ENCODE peak calls at places on chromosome 12, in nine cellular contexts. K is HCT116, P is GM12891, Q is GM12892, E is prostate gland, L is HepG2, U is endothelial cell of umbilical vein, F is H1, B is transverse colon. S is an unnamed sample.

GRCh38 chr12:26125451-26126339 is 858 bp upstream of the BHLHE41 start:
- DNase-seq in K (peak), P (no peak), Q (peak), E (peak), L (peak), U (peak), F (no peak), B (peak), S (peak)

GRCh38 chr12:86666311-86666710 is 410.1 kb upstream of the MGAT4C start:
- DNase-seq in K (no peak), P (no peak), Q (no peak), E (no peak), L (no peak), U (no peak), F (no peak), B (no peak), S (no peak)

GRCh38 chr12:105764216-105764835 is 374.4 kb downstream of the NUAK1 start:
- DNase-seq in K (no peak), P (no peak), Q (no peak), E (no peak), L (no peak), U (no peak), F (no peak), B (no peak), S (no peak)

GRCh38 chr12:19158909-19159308 is 29.4 kb downstream of the PLEKHA5 start:
- DNase-seq in K (no peak), P (no peak), Q (no peak), E (no peak), L (no peak), U (no peak), F (no peak), B (no peak), S (no peak)

GRCh38 chr12:70154960-70155589 is 88.2 kb upstream of the CNOT2 start:
- DNase-seq in K (peak), P (no peak), Q (no peak), E (no peak), L (no peak), U (no peak), F (no peak), B (no peak), S (no peak)

GRCh38 chr12:124168016-124168415 is 126.9 kb upstream of the RFLNA start:
- DNase-seq in K (no peak), P (no peak), Q (no peak), E (no peak), L (no peak), U (no peak), F (no peak), B (no peak), S (no peak)

GRCh38 chr12:44875954-44876553 is at the start of gene NELL2:
- DNase-seq in K (no peak), P (peak), Q (peak), E (peak), L (no peak), U (peak), F (peak), B (peak), S (no peak)

GRCh38 chr12:105278043-105278697 is 42.2 kb upstream of the APPL2 start:
- DNase-seq in K (no peak), P (no peak), Q (no peak), E (no peak), L (peak), U (peak), F (no peak), B (no peak), S (peak)

GRCh38 chr12:9341260-9341585 is 133.0 kb upstream of the PZP start:
- DNase-seq in K (no peak), P (no peak), Q (no peak), E (no peak), L (no peak), U (no peak), F (no peak), B (no peak), S (no peak)

GRCh38 chr12:107760817-107761501 is at the start of gene PRDM4:
- DNase-seq in K (peak), P (peak), Q (peak), E (peak), L (peak), U (peak), F (peak), B (peak), S (peak)

GRCh38 chr12:60210756-60211155 is 614.9 kb downstream of the SLC16A7 start:
- DNase-seq in K (no peak), P (no peak), Q (no peak), E (no peak), L (no peak), U (no peak), F (no peak), B (no peak), S (no peak)

GRCh38 chr12:56720696-56721615 is 4.1 kb downstream of the NACA start:
- DNase-seq in K (no peak), P (no peak), Q (no peak), E (no peak), L (no peak), U (no peak), F (no peak), B (no peak), S (no peak)

GRCh38 chr12:89179245-89179644 is 173.1 kb downstream of the DUSP6 start:
- DNase-seq in K (no peak), P (no peak), Q (no peak), E (peak), L (no peak), U (no peak), F (no peak), B (no peak), S (no peak)

GRCh38 chr12:57218030-57218853 is 1.6 kb downstream of the NXPH4 start:
- DNase-seq in K (no peak), P (no peak), Q (no peak), E (peak), L (no peak), U (no peak), F (no peak), B (no peak), S (no peak)

GRCh38 chr12:14664434-14665023 is 31.9 kb downstream of the GUCY2C start:
- DNase-seq in K (peak), P (no peak), Q (no peak), E (peak), L (peak), U (peak), F (no peak), B (peak), S (peak)

GRCh38 chr12:121942145-121942718 is 23.8 kb downstream of the CFAP251 start:
- DNase-seq in K (no peak), P (no peak), Q (no peak), E (no peak), L (no peak), U (no peak), F (no peak), B (no peak), S (no peak)

GRCh38 chr12:114726092-114726710 is 42.2 kb upstream of the TBX3 start:
- DNase-seq in K (no peak), P (no peak), Q (no peak), E (no peak), L (no peak), U (no peak), F (no peak), B (no peak), S (no peak)

GRCh38 chr12:91381309-91381804 is 198.7 kb upstream of the DCN start:
- DNase-seq in K (no peak), P (peak), Q (no peak), E (peak), L (no peak), U (peak), F (peak), B (no peak), S (peak)

GRCh38 chr12:67222302-67222701 is 46.9 kb upstream of the CAND1 start:
- DNase-seq in K (peak), P (no peak), Q (no peak), E (no peak), L (no peak), U (no peak), F (no peak), B (no peak), S (no peak)

GRCh38 chr12:89556976-89557375 is 31.1 kb upstream of the POC1B start:
- DNase-seq in K (peak), P (no peak), Q (no peak), E (no peak), L (peak), U (peak), F (no peak), B (no peak), S (no peak)

GRCh38 chr12:65675141-65675621 is 149.1 kb upstream of the HMGA2 start:
- DNase-seq in K (no peak), P (no peak), Q (no peak), E (no peak), L (no peak), U (peak), F (no peak), B (no peak), S (no peak)

GRCh38 chr12:55705802-55706402 is 1.8 kb downstream of the ITGA7 start:
- DNase-seq in K (no peak), P (no peak), Q (no peak), E (no peak), L (no peak), U (no peak), F (no peak), B (no peak), S (no peak)

GRCh38 chr12:55706840-55707671 is 648 bp downstream of the ITGA7 start:
- DNase-seq in K (no peak), P (no peak), Q (no peak), E (no peak), L (no peak), U (no peak), F (no peak), B (no peak), S (no peak)

GRCh38 chr12:55708695-55709233 is 1.1 kb upstream of the ITGA7 start:
- DNase-seq in K (no peak), P (no peak), Q (no peak), E (no peak), L (no peak), U (no peak), F (no peak), B (no peak), S (no peak)

GRCh38 chr12:55704824-55705780 is 2.6 kb downstream of the ITGA7 start:
- DNase-seq in K (no peak), P (no peak), Q (no peak), E (no peak), L (peak), U (no peak), F (no peak), B (no peak), S (no peak)

DNA sequence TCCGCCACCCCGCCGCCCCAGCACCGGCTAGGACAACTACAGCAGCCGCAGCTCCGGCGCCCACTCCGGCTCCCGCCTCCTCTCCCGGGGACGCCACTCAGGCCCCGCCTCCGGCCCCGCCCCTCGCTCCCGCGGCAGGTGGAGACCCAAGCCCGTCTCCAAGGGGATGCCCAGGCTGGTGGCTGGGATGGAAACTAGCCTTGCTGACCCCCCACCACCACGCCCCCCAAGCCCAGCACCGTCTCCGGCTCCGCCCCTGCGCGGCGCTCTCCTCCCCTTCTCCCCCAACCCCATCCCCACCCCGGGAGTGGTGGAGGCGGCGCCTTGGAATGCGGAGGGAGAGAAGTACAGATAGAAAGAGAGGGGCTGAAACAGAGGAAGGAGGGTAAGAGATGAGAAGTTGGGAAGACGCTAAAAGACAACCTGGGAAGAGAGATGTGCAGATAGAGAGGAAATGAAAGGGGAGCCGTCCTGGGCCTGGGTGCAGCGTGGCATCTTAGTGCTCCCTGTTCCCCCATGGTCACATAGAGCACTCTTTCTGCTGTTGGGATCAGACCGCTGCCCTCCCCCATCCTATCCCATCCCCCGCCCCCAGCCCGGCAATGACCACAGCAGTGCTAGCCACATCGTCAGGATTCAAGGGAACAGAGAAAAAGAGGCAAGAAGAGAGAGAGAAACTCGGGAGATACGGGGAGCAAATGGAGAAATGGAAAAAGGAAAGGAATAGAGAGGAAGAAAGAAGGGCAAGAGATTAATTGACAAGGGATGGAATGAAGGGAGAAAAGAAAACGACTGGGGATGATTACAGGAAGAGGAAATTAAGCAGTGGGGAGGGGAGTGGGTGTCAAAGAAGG is at the start of gene ITGA7:
- DNase-seq in K (no peak), P (peak), Q (peak), E (peak), L (no peak), U (no peak), F (peak), B (peak), S (peak)
- TF ChIP-seq POLR2A in K (no peak), P (no peak), Q (no peak), E (no peak), L (no peak), U (no peak), F (no peak), B (no peak), S (no peak)

DNA sequence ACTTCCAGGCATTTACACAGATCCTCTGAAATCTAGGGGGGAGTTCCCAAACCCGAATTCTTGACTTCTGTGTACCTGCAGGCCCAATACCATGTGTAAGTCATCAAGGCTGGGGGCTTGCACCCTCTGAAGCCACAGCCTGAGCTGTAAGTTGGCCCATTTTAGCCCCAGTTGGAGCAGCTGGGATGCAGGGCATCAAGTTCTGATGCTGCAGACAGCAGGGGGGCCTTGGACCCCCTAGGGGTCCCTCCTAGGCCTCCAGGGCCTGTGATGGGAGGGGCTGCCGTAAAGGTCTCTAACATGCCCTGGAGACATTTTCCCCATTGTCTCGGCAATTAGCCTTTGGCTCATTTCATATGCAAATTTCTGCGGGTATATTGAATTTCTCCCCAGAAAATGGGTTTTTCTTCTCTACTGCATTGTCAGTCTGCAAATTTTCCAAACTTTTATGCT is 59.5 kb downstream of the LRIG3 start:
- DNase-seq in K (no peak), P (no peak), Q (no peak), E (no peak), L (no peak), U (no peak), F (peak), B (no peak), S (no peak)
- TF ChIP-seq POLR2AphosphoS5 in K (no peak), P (no peak), Q (no peak), E (no peak), L (no peak), U (no peak), F (peak), B (no peak), S (no peak)

GRCh38 chr12:130871286-130872178 is at the start of gene RAN:
- DNase-seq in K (peak), P (peak), Q (peak), E (peak), L (peak), U (peak), F (peak), B (peak), S (peak)
- TF ChIP-seq POLR2A in K (peak), P (peak), Q (peak), E (peak), L (peak), U (peak), F (peak), B (peak), S (no peak)

GRCh38 chr12:570949-571794 is 92.1 kb downstream of the NINJ2 start:
- DNase-seq in K (peak), P (no peak), Q (no peak), E (peak), L (peak), U (peak), F (no peak), B (peak), S (peak)
- TF ChIP-seq POLR2AphosphoS5 in K (peak), P (no peak), Q (no peak), E (peak), L (peak), U (no peak), F (no peak), B (peak), S (peak)

DNA sequence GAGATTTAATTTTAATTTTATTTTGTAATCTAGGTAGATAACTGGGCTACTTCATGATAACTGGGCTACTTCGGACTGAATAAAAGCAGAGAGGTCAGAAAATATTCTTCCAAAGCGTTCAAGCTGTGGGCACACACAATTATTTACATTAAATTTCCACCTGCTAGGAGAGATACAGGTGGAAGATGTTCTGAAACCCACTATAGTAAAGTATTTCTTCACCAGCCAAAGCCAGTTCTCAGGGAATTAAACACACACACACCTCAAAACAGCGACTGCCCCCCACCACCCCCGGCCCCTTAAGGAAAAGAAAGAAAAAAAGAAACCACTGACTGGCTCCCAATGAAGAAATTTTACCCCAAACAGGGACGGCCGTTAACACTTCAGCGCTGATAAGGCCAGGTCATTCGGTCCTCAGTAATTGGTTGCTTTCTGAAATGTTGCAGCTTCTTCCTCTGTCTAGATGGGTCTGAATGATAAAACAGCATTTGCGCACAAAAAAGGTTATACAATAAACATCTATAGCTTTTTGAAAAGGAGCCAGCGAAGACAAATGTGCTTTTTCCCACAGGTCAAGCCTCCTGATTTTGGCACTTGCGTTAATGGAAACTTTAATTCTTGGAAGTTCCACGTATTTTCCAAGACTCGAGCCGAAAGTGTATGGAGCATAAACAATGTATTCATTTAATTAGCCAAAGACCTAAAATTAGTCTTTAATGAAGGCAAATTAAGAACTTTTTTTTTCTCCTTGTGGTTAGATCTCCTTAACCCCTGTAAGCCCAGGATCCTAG is 819 bp upstream of the KCNJ8 start:
- DNase-seq in K (no peak), P (no peak), Q (no peak), E (no peak), L (no peak), U (no peak), F (no peak), B (no peak), S (no peak)
- TF ChIP-seq POLR2A in K (no peak), P (no peak), Q (no peak), E (no peak), L (no peak), U (no peak), F (no peak), B (no peak), S (no peak)

GRCh38 chr12:115944851-115945496 is 332.5 kb downstream of the MED13L start:
- DNase-seq in K (no peak), P (no peak), Q (no peak), E (no peak), L (no peak), U (no peak), F (no peak), B (no peak), S (no peak)
- TF ChIP-seq POLR2AphosphoS5 in K (no peak), P (no peak), Q (no peak), E (no peak), L (no peak), U (no peak), F (no peak), B (no peak), S (no peak)

DNA sequence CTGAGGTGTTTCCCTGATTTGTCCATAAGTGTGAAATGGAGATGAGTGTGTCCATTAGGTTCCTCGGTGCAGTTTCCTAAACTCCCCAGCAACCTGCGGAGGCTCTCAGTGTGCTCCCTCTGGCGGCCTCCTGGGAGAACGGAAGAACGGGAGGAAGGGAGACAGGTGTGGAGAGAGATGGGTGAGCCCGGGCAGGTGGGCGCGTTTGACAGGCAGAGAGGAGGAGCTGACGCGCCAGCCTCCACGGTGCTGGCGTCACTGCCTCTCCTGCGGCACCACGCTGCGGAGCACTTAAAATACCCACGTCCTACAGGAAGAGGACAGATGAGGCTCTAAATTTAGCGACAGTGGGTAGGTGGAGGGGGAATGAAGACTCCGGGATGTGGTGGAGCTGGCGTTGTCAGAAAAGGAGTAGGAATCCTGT is 26.8 kb upstream of the PEX5 start:
- DNase-seq in K (peak), P (no peak), Q (no peak), E (peak), L (peak), U (no peak), F (peak), B (peak), S (peak)
- TF ChIP-seq POLR2A in K (no peak), P (no peak), Q (no peak), E (no peak), L (no peak), U (no peak), F (no peak), B (no peak), S (no peak)

GRCh38 chr12:102429755-102430154 is 50.6 kb downstream of the IGF1 start:
- DNase-seq in K (no peak), P (no peak), Q (no peak), E (no peak), L (no peak), U (no peak), F (no peak), B (no peak), S (no peak)
- TF ChIP-seq POLR2AphosphoS5 in K (no peak), P (no peak), Q (no peak), E (no peak), L (no peak), U (no peak), F (no peak), B (no peak), S (no peak)

S was measured in stomach.